ENCODE peak calls at places on chromosomes 1 and 21, in five cellular contexts. D, N, C, M and T are unnamed samples.

GRCh38 chr1:54273092-54273836 is 73.3 kb downstream of the MRPL37 start:
- DNase-seq in D (peak), M (no peak), N (peak), C (peak), T (peak)

GRCh38 chr1:105793541-105794146 is 1262.8 kb upstream of the PRMT6 start:
- DNase-seq in C (peak), D (no peak), M (no peak), N (peak), T (no peak)

GRCh38 chr1:13694886-13695684 is 4.9 kb upstream of the PRDM2 start:
- DNase-seq in D (no peak), M (no peak), N (no peak), C (no peak), T (no peak)

GRCh38 chr1:1479547-1480483 is 8.2 kb downstream of the ATAD3B start:
- DNase-seq in N (no peak), C (no peak), M (no peak), D (no peak), T (no peak)

GRCh38 chr1:222382171-222382570 is 165.7 kb downstream of the HHIPL2 start:
- DNase-seq in C (peak), D (no peak), M (no peak), N (no peak), T (no peak)

GRCh38 chr1:94713472-94714141 is 106.5 kb upstream of the SLC44A3 start:
- DNase-seq in M (no peak), N (peak), C (peak), D (peak), T (peak)

GRCh38 chr1:248863011-248863881 is 4.4 kb upstream of the ZNF692 start:
- DNase-seq in N (peak), M (peak), C (peak), D (peak), T (peak)

GRCh38 chr1:175845371-175845770 is 102.0 kb upstream of the TNR start:
- DNase-seq in N (no peak), M (no peak), C (peak), D (no peak), T (no peak)

GRCh38 chr21:30337644-30338170 is at the start of gene KRTAP27-1:
- DNase-seq in N (no peak), D (no peak), C (no peak), M (no peak), T (no peak)

GRCh38 chr1:206455681-206456344 is 14.5 kb upstream of the IKBKE start:
- DNase-seq in M (no peak), C (no peak), N (peak), D (no peak), T (no peak)

GRCh38 chr1:159879977-159880376 is 17.5 kb upstream of the VSIG8 start:
- DNase-seq in M (no peak), N (peak), C (peak), D (no peak), T (peak)

GRCh38 chr21:36722370-36723368 is 23.8 kb downstream of the SIM2 start:
- DNase-seq in D (no peak), C (no peak), N (no peak), M (no peak), T (no peak)

GRCh38 chr1:92754000-92754787 is 30.7 kb downstream of the EVI5 start:
- DNase-seq in C (peak), M (no peak), D (no peak), N (peak), T (peak)

GRCh38 chr1:26020390-26020789 is 1.2 kb upstream of the EXTL1 start:
- DNase-seq in N (peak), D (no peak), C (peak), M (no peak), T (peak)

GRCh38 chr1:26913754-26914619 is at the start of gene NR0B2:
- DNase-seq in C (no peak), D (no peak), N (no peak), M (no peak), T (no peak)

GRCh38 chr1:25694591-25695007 is 78.0 kb downstream of the MAN1C1 start:
- DNase-seq in D (no peak), C (peak), M (no peak), N (peak), T (peak)